ENCODE peak calls at places on chromosome 6, in nine cellular contexts. J, G, U, B, F, A, P, Y and D are unnamed samples.

GRCh38 chr6:32167154-32167760 is 2.9 kb downstream of the EGFL8 start:
- DNase-seq in J (no peak), G (no peak), U (no peak), B (no peak), F (no peak), A (no peak), P (no peak), Y (no peak), D (no peak)

GRCh38 chr6:141259832-141260231 is 872.9 kb upstream of the GJE1 start:
- DNase-seq in J (no peak), G (no peak), U (no peak), B (no peak), F (no peak), A (no peak), P (no peak), Y (no peak), D (no peak)

GRCh38 chr6:72624557-72625160 is 2.8 kb downstream of the KCNQ5 start:
- DNase-seq in J (peak), G (no peak), U (peak), B (no peak), F (peak), A (no peak), P (no peak), Y (peak), D (no peak)

GRCh38 chr6:22042713-22043112 is 254.1 kb downstream of the PRL start:
- DNase-seq in J (peak), G (no peak), U (no peak), B (no peak), F (peak), A (peak), P (no peak), Y (no peak), D (no peak)

GRCh38 chr6:116126032-116126431 is at the start of gene COL10A1:
- DNase-seq in J (no peak), G (no peak), U (no peak), B (no peak), F (no peak), A (no peak), P (no peak), Y (no peak), D (no peak)

GRCh38 chr6:68673255-68673654 is 38.2 kb downstream of the ADGRB3 start:
- DNase-seq in J (no peak), G (no peak), U (no peak), B (no peak), F (no peak), A (no peak), P (no peak), Y (no peak), D (no peak)

GRCh38 chr6:156657311-156657710 is 119.9 kb upstream of the ARID1B start:
- DNase-seq in J (no peak), G (no peak), U (no peak), B (peak), F (no peak), A (peak), P (no peak), Y (no peak), D (no peak)

GRCh38 chr6:170063431-170063830 is 227.4 kb downstream of the DLL1 start:
- DNase-seq in J (no peak), G (no peak), U (no peak), B (no peak), F (no peak), A (no peak), P (peak), Y (no peak), D (no peak)

GRCh38 chr6:148700713-148701392 is 46.0 kb upstream of the UST start:
- DNase-seq in J (peak), G (peak), U (peak), B (no peak), F (peak), A (no peak), P (no peak), Y (peak), D (no peak)

GRCh38 chr6:34757687-34758274 is 476 bp downstream of the SNRPC start:
- DNase-seq in J (no peak), G (no peak), U (no peak), B (no peak), F (no peak), A (no peak), P (no peak), Y (no peak), D (no peak)

GRCh38 chr6:48754631-48755030 is 643.6 kb upstream of the PTCHD4 start:
- DNase-seq in J (no peak), G (no peak), U (no peak), B (peak), F (no peak), A (no peak), P (no peak), Y (no peak), D (no peak)

GRCh38 chr6:115898246-115898645 is 162.4 kb downstream of the FRK start:
- DNase-seq in J (peak), G (no peak), U (no peak), B (no peak), F (peak), A (no peak), P (no peak), Y (no peak), D (peak)

GRCh38 chr6:105507811-105508210 is 104.9 kb upstream of the PREP start:
- DNase-seq in J (peak), G (no peak), U (no peak), B (no peak), F (no peak), A (no peak), P (no peak), Y (no peak), D (no peak)

GRCh38 chr6:39228992-39229767 is at the start of gene KCNK5:
- DNase-seq in J (peak), G (peak), U (peak), B (no peak), F (peak), A (peak), P (no peak), Y (peak), D (peak)

GRCh38 chr6:68497927-68498326 is 137.2 kb upstream of the ADGRB3 start:
- DNase-seq in J (peak), G (no peak), U (no peak), B (peak), F (peak), A (no peak), P (no peak), Y (no peak), D (peak)

GRCh38 chr6:146990821-146991798 is 213.1 kb upstream of the STXBP5 start:
- DNase-seq in J (peak), G (peak), U (peak), B (no peak), F (peak), A (no peak), P (no peak), Y (no peak), D (peak)

GRCh38 chr6:72948153-72948552 is 277.1 kb downstream of the KHDC1L start:
- DNase-seq in J (no peak), G (no peak), U (no peak), B (no peak), F (no peak), A (no peak), P (no peak), Y (no peak), D (peak)

GRCh38 chr6:89997456-89998445 is 103.5 kb downstream of the GJA10 start:
- DNase-seq in J (peak), G (no peak), U (peak), B (peak), F (peak), A (no peak), P (no peak), Y (no peak), D (peak)

GRCh38 chr6:112362827-112363565 is 15.9 kb downstream of the RFPL4B start:
- DNase-seq in J (no peak), G (peak), U (no peak), B (no peak), F (no peak), A (no peak), P (no peak), Y (no peak), D (no peak)

GRCh38 chr6:145147981-145148380 is 587.3 kb downstream of the EPM2A start:
- DNase-seq in J (no peak), G (no peak), U (no peak), B (no peak), F (no peak), A (no peak), P (no peak), Y (no peak), D (no peak)

GRCh38 chr6:43368517-43369160 is 808 bp downstream of the ZNF318 start:
- DNase-seq in J (peak), G (peak), U (peak), B (no peak), F (peak), A (peak), P (no peak), Y (peak), D (no peak)

GRCh38 chr6:142293121-142293520 is 8.7 kb upstream of the ADGRG6 start:
- DNase-seq in J (no peak), G (no peak), U (no peak), B (no peak), F (no peak), A (no peak), P (no peak), Y (no peak), D (no peak)

GRCh38 chr6:3318226-3318625 is 59.5 kb downstream of the PSMG4 start:
- DNase-seq in J (no peak), G (no peak), U (no peak), B (no peak), F (no peak), A (no peak), P (no peak), Y (peak), D (no peak)

GRCh38 chr6:63476302-63476701 is 96.0 kb upstream of the LOC128125822 start:
- DNase-seq in J (no peak), G (no peak), U (peak), B (no peak), F (peak), A (no peak), P (no peak), Y (no peak), D (no peak)

GRCh38 chr6:143647191-143647590 is 30.6 kb upstream of the PHACTR2 start:
- DNase-seq in J (no peak), G (no peak), U (no peak), B (no peak), F (no peak), A (no peak), P (no peak), Y (no peak), D (no peak)

GRCh38 chr6:82361631-82362030 is 2.0 kb upstream of the TPBG start:
- DNase-seq in J (no peak), G (no peak), U (no peak), B (no peak), F (no peak), A (no peak), P (no peak), Y (no peak), D (no peak)

GRCh38 chr6:166567107-166567506 is 19.4 kb downstream of the RAMACL start:
- DNase-seq in J (peak), G (peak), U (peak), B (peak), F (peak), A (no peak), P (no peak), Y (no peak), D (peak)

GRCh38 chr6:114707081-114707480 is 364.3 kb upstream of the HS3ST5 start:
- DNase-seq in J (no peak), G (no peak), U (no peak), B (no peak), F (no peak), A (no peak), P (no peak), Y (no peak), D (no peak)

GRCh38 chr6:137148291-137149076 is 25.0 kb downstream of the IL22RA2 start:
- DNase-seq in J (no peak), G (peak), U (peak), B (no peak), F (peak), A (no peak), P (no peak), Y (no peak), D (peak)

GRCh38 chr6:118668761-118669411 is 17.5 kb upstream of the CEP85L start:
- DNase-seq in J (peak), G (peak), U (no peak), B (peak), F (peak), A (no peak), P (no peak), Y (no peak), D (peak)

GRCh38 chr6:118663993-118664985 is 12.9 kb upstream of the CEP85L start:
- DNase-seq in J (no peak), G (no peak), U (no peak), B (no peak), F (no peak), A (no peak), P (no peak), Y (no peak), D (no peak)

GRCh38 chr6:118667988-118668387 is 16.6 kb upstream of the CEP85L start:
- DNase-seq in J (no peak), G (peak), U (no peak), B (no peak), F (peak), A (no peak), P (no peak), Y (no peak), D (no peak)

GRCh38 chr6:118669561-118669960 is 18.2 kb upstream of the CEP85L start:
- DNase-seq in J (no peak), G (no peak), U (no peak), B (no peak), F (no peak), A (no peak), P (no peak), Y (no peak), D (no peak)

GRCh38 chr6:118665011-118665410 is 13.6 kb upstream of the CEP85L start:
- DNase-seq in J (no peak), G (no peak), U (no peak), B (no peak), F (no peak), A (no peak), P (no peak), Y (no peak), D (no peak)
- H3K4me3 ChIP-seq in J (no peak), G (no peak), U (no peak), B (no peak), F (no peak), A (peak), P (peak), Y (peak), D (no peak)

DNA sequence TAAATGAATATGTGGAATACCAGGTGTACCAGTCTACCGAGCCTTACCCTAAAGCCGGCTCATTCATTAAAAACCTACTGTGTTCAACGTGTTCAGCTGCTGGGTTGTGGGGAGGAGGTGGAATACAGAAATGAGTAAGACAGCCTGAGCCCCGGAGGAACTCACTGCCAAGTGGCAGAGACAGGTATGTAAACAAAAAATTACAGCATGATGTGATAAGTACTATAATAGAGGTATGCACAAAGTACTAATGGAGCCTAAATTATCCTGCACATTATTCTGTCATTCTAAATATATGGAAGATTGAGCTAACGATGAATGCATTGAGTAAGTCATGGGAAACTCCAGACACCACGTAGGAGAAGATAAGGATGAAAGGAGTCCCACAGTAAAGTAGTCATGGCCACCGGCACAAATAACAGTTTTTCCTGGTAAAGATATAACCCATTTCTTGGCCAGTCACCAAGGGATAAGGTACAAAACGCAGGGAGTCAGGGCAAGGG is 6.9 kb upstream of the ADTRP start:
- DNase-seq in J (no peak), G (no peak), U (no peak), B (no peak), F (no peak), A (no peak), P (no peak), Y (peak), D (no peak)
- H3K4me3 ChIP-seq in J (no peak), G (no peak), U (no peak), B (no peak), F (no peak), A (no peak), P (no peak), Y (peak), D (no peak)

GRCh38 chr6:106972500-106972899 is 2.0 kb downstream of the CD24 start:
- DNase-seq in J (peak), G (no peak), U (peak), B (no peak), F (no peak), A (no peak), P (no peak), Y (no peak), D (no peak)
- H3K4me3 ChIP-seq in J (peak), G (no peak), U (peak), B (no peak), F (no peak), A (no peak), P (peak), Y (no peak), D (no peak)

GRCh38 chr6:36336779-36337194 is at the start of gene BNIP5:
- DNase-seq in J (no peak), G (no peak), U (peak), B (no peak), F (no peak), A (no peak), P (no peak), Y (peak), D (no peak)

GRCh38 chr6:36334832-36335459 is 1.7 kb downstream of the BNIP5 start:
- DNase-seq in J (no peak), G (no peak), U (peak), B (no peak), F (no peak), A (no peak), P (no peak), Y (no peak), D (no peak)

GRCh38 chr6:36336210-36336588 is 489 bp downstream of the BNIP5 start:
- DNase-seq in J (no peak), G (no peak), U (no peak), B (no peak), F (no peak), A (no peak), P (no peak), Y (no peak), D (no peak)

GRCh38 chr6:36334343-36334742 is 2.3 kb downstream of the BNIP5 start:
- DNase-seq in J (no peak), G (no peak), U (peak), B (no peak), F (no peak), A (no peak), P (no peak), Y (no peak), D (no peak)

DNA sequence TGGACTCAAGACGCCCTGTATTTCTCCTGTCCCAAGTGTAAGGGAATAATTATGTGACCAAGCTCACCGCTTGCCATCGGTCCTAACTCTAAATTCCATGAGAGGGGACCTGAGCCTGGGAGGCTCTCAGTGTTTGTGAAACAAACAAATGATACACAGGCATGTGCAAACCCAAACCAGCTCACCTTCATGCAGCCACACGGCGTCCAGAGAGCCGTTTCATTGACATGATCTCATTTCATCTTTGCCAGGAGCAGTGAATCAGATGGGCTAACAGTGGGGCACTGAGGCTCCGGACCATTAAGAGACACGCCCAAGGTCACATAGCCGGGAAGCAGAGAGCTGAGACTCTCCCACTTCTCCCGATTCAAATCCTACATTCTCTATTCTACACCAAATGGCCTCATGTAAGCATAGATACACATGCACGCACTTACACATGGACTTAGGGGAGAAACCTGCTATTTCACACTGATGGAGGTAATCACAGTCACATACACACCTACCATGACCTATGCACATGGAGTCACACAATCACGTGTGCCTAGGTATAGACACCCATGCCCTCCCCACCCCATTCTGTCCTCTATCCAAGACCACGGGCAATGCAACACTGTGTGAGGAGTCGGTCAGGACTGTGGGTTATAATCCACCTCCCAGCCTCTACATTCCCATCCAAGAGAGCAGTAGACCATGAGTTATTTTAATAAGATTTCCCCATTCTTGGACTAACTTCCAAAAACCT is 1.1 kb downstream of the BNIP5 start:
- DNase-seq in J (no peak), G (no peak), U (no peak), B (no peak), F (no peak), A (no peak), P (no peak), Y (no peak), D (no peak)
- H3K4me3 ChIP-seq in J (no peak), G (no peak), U (no peak), B (no peak), F (no peak), A (no peak), P (no peak), Y (no peak), D (no peak)